ENCODE peak calls at places on chromosome X, in six cellular contexts. One of them, this sample, is unnamed.

GRCh38 chrX:17547658-17548057 is 172.7 kb downstream of the NHS start:
- DNase-seq in HEK293T: no peak
- DNase-seq in activated CD4-positive, alpha-beta T cell treated with anti-CD3 and anti-CD28 coated beads for 1 hour: no peak
- DNase-seq in SJCRH30: peak
- DNase-seq in A549: peak
- DNase-seq in skeletal muscle cell: peak
- DNase-seq in this sample: no peak

GRCh38 chrX:25004040-25004439 is 11.7 kb downstream of the ARX start:
- DNase-seq in activated CD4-positive, alpha-beta T cell treated with anti-CD3 and anti-CD28 coated beads for 1 hour: no peak
- DNase-seq in A549: no peak
- DNase-seq in SJCRH30: no peak
- DNase-seq in HEK293T: no peak
- DNase-seq in skeletal muscle cell: no peak
- DNase-seq in this sample: no peak

GRCh38 chrX:103253608-103254007 is 1.3 kb downstream of the TCEAL8 start:
- DNase-seq in activated CD4-positive, alpha-beta T cell treated with anti-CD3 and anti-CD28 coated beads for 1 hour: no peak
- DNase-seq in HEK293T: no peak
- DNase-seq in A549: no peak
- DNase-seq in SJCRH30: no peak
- DNase-seq in skeletal muscle cell: no peak
- DNase-seq in this sample: peak

GRCh38 chrX:120790118-120790517 is 85.5 kb downstream of the CT47B1 start:
- DNase-seq in A549: peak
- DNase-seq in skeletal muscle cell: no peak
- DNase-seq in activated CD4-positive, alpha-beta T cell treated with anti-CD3 and anti-CD28 coated beads for 1 hour: no peak
- DNase-seq in HEK293T: peak
- DNase-seq in SJCRH30: peak
- DNase-seq in this sample: peak

GRCh38 chrX:38175140-38175539 is 45.5 kb downstream of the SRPX start:
- DNase-seq in skeletal muscle cell: no peak
- DNase-seq in A549: peak
- DNase-seq in HEK293T: peak
- DNase-seq in SJCRH30: peak
- DNase-seq in activated CD4-positive, alpha-beta T cell treated with anti-CD3 and anti-CD28 coated beads for 1 hour: no peak
- DNase-seq in this sample: peak

GRCh38 chrX:133415276-133416105 is at the start of gene GPC4:
- DNase-seq in activated CD4-positive, alpha-beta T cell treated with anti-CD3 and anti-CD28 coated beads for 1 hour: no peak
- DNase-seq in HEK293T: peak
- DNase-seq in A549: peak
- DNase-seq in SJCRH30: peak
- DNase-seq in skeletal muscle cell: peak
- DNase-seq in this sample: peak

GRCh38 chrX:131671714-131672113 is 127.8 kb downstream of the OR13H1 start:
- DNase-seq in A549: no peak
- DNase-seq in skeletal muscle cell: no peak
- DNase-seq in HEK293T: no peak
- DNase-seq in activated CD4-positive, alpha-beta T cell treated with anti-CD3 and anti-CD28 coated beads for 1 hour: no peak
- DNase-seq in SJCRH30: no peak
- DNase-seq in this sample: no peak

GRCh38 chrX:31266172-31267076 is 194.6 kb upstream of the FTHL17 start:
- DNase-seq in activated CD4-positive, alpha-beta T cell treated with anti-CD3 and anti-CD28 coated beads for 1 hour: no peak
- DNase-seq in A549: no peak
- DNase-seq in SJCRH30: peak
- DNase-seq in skeletal muscle cell: no peak
- DNase-seq in HEK293T: peak
- DNase-seq in this sample: peak

GRCh38 chrX:47384502-47384901 is 14.1 kb downstream of the ZNF157 start:
- DNase-seq in SJCRH30: peak
- DNase-seq in A549: peak
- DNase-seq in HEK293T: peak
- DNase-seq in skeletal muscle cell: no peak
- DNase-seq in activated CD4-positive, alpha-beta T cell treated with anti-CD3 and anti-CD28 coated beads for 1 hour: peak
- DNase-seq in this sample: peak

GRCh38 chrX:136880003-136880451 is 498 bp downstream of the RBMX start:
- DNase-seq in skeletal muscle cell: no peak
- DNase-seq in HEK293T: no peak
- DNase-seq in SJCRH30: peak
- DNase-seq in A549: peak
- DNase-seq in activated CD4-positive, alpha-beta T cell treated with anti-CD3 and anti-CD28 coated beads for 1 hour: peak
- DNase-seq in this sample: no peak

GRCh38 chrX:132270699-132271098 is 51.5 kb upstream of the RAP2C start:
- DNase-seq in A549: no peak
- DNase-seq in skeletal muscle cell: peak
- DNase-seq in HEK293T: no peak
- DNase-seq in activated CD4-positive, alpha-beta T cell treated with anti-CD3 and anti-CD28 coated beads for 1 hour: no peak
- DNase-seq in SJCRH30: no peak
- DNase-seq in this sample: no peak

GRCh38 chrX:39653656-39654055 is 444.1 kb downstream of the BCOR start:
- DNase-seq in A549: no peak
- DNase-seq in SJCRH30: no peak
- DNase-seq in skeletal muscle cell: no peak
- DNase-seq in HEK293T: no peak
- DNase-seq in activated CD4-positive, alpha-beta T cell treated with anti-CD3 and anti-CD28 coated beads for 1 hour: no peak
- DNase-seq in this sample: peak

GRCh38 chrX:45622042-45622423 is 421.4 kb upstream of the DIPK2B start:
- DNase-seq in A549: no peak
- DNase-seq in HEK293T: no peak
- DNase-seq in skeletal muscle cell: no peak
- DNase-seq in activated CD4-positive, alpha-beta T cell treated with anti-CD3 and anti-CD28 coated beads for 1 hour: no peak
- DNase-seq in SJCRH30: no peak
- DNase-seq in this sample: no peak

GRCh38 chrX:129403974-129404669 is 119.2 kb downstream of the SMARCA1 start:
- DNase-seq in A549: no peak
- DNase-seq in HEK293T: peak
- DNase-seq in SJCRH30: no peak
- DNase-seq in activated CD4-positive, alpha-beta T cell treated with anti-CD3 and anti-CD28 coated beads for 1 hour: no peak
- DNase-seq in skeletal muscle cell: no peak
- DNase-seq in this sample: no peak

GRCh38 chrX:76427560-76428242 is at the start of gene MAGEE1:
- DNase-seq in activated CD4-positive, alpha-beta T cell treated with anti-CD3 and anti-CD28 coated beads for 1 hour: peak
- DNase-seq in A549: peak
- DNase-seq in SJCRH30: peak
- DNase-seq in HEK293T: peak
- DNase-seq in skeletal muscle cell: peak
- DNase-seq in this sample: peak

GRCh38 chrX:53695901-53696300 is 9.4 kb upstream of the HUWE1 start:
- DNase-seq in HEK293T: peak
- DNase-seq in SJCRH30: no peak
- DNase-seq in activated CD4-positive, alpha-beta T cell treated with anti-CD3 and anti-CD28 coated beads for 1 hour: no peak
- DNase-seq in A549: no peak
- DNase-seq in skeletal muscle cell: no peak
- DNase-seq in this sample: peak

GRCh38 chrX:34886011-34886410 is 56.6 kb upstream of the FAM47B start:
- DNase-seq in A549: no peak
- DNase-seq in HEK293T: no peak
- DNase-seq in SJCRH30: no peak
- DNase-seq in skeletal muscle cell: no peak
- DNase-seq in activated CD4-positive, alpha-beta T cell treated with anti-CD3 and anti-CD28 coated beads for 1 hour: no peak
- DNase-seq in this sample: no peak

GRCh38 chrX:152601848-152602616 is 35.7 kb upstream of the GABRQ start:
- DNase-seq in SJCRH30: peak
- DNase-seq in HEK293T: peak
- DNase-seq in A549: peak
- DNase-seq in skeletal muscle cell: no peak
- DNase-seq in activated CD4-positive, alpha-beta T cell treated with anti-CD3 and anti-CD28 coated beads for 1 hour: no peak
- DNase-seq in this sample: no peak

GRCh38 chrX:113274345-113274744 is 433.7 kb upstream of the AMOT start:
- DNase-seq in A549: no peak
- DNase-seq in skeletal muscle cell: no peak
- DNase-seq in activated CD4-positive, alpha-beta T cell treated with anti-CD3 and anti-CD28 coated beads for 1 hour: no peak
- DNase-seq in HEK293T: no peak
- DNase-seq in SJCRH30: peak
- DNase-seq in this sample: no peak

GRCh38 chrX:38233891-38234807 is 13.5 kb upstream of the SRPX start:
- DNase-seq in skeletal muscle cell: peak
- DNase-seq in SJCRH30: peak
- DNase-seq in HEK293T: no peak
- DNase-seq in activated CD4-positive, alpha-beta T cell treated with anti-CD3 and anti-CD28 coated beads for 1 hour: no peak
- DNase-seq in A549: peak
- DNase-seq in this sample: no peak

This sample was measured in cerebellar cortex.